ENCODE peak calls at places on chromosome 12, in seven cellular contexts. U is RCC 7860, H is heart right ventricle, X is cerebellar cortex, C is NCI-H2171 treated with DMSO at 0.1 percent for 48 hours, S is T47D, A is activated T-cell treated with anti-CD3 and anti-CD28 coated beads for 48 hours. J is an unnamed sample.

GRCh38 chr12:93970892-93971688 is 177.3 kb upstream of the PLXNC1 start:
- DNase-seq in C (no peak), X (no peak), U (no peak), S (no peak), H (no peak), A (no peak), J (no peak)

GRCh38 chr12:1830981-1831930 is 10.9 kb downstream of the LRTM2 start:
- DNase-seq in X (no peak), S (peak; percentile 96), C (peak; percentile 61), U (no peak), H (peak; percentile 61), A (no peak), J (no peak)

GRCh38 chr12:18224745-18225144 is 36.6 kb upstream of the PIK3C2G start:
- DNase-seq in H (no peak), X (peak; percentile 13), A (no peak), U (peak; percentile 14), S (peak; percentile 61), C (peak; percentile 10), J (no peak)

GRCh38 chr12:53953831-53954693 is 641 bp upstream of the HOXC12 start:
- DNase-seq in X (no peak), A (no peak), C (no peak), U (no peak), H (no peak), S (no peak), J (no peak)

GRCh38 chr12:74412607-74413230 is 124.9 kb upstream of the ATXN7L3B start:
- DNase-seq in H (no peak), A (no peak), X (peak; percentile 37), C (peak; percentile 26), S (peak; percentile 58), U (no peak), J (no peak)

GRCh38 chr12:25935355-25936144 is 22.9 kb upstream of the RASSF8 start:
- DNase-seq in H (no peak), U (no peak), A (no peak), S (no peak), X (no peak), C (no peak), J (no peak)

GRCh38 chr12:131452444-131452860 is 258.4 kb upstream of the SFSWAP start:
- DNase-seq in H (no peak), C (no peak), X (no peak), U (no peak), A (peak; percentile 29), S (no peak), J (no peak)

GRCh38 chr12:96300064-96300463 is 100.2 kb downstream of the CDK17 start:
- DNase-seq in C (no peak), H (no peak), X (no peak), U (no peak), A (no peak), S (no peak), J (no peak)

GRCh38 chr12:58503731-58504520 is 416.4 kb downstream of the LRIG3 start:
- DNase-seq in U (no peak), H (no peak), X (no peak), A (no peak), S (no peak), C (peak; percentile 43), J (no peak)

GRCh38 chr12:52059582-52060497 is 8.6 kb downstream of the NR4A1 start:
- DNase-seq in X (no peak), H (peak; percentile 59), U (no peak), C (peak; percentile 66), S (no peak), A (no peak), J (no peak)

GRCh38 chr12:92605621-92606170 is 97.1 kb upstream of the PLEKHG7 start:
- DNase-seq in C (no peak), S (peak; percentile 52), H (no peak), A (no peak), U (no peak), X (no peak), J (no peak)

GRCh38 chr12:52735106-52735505 is 31.8 kb upstream of the KRT77 start:
- DNase-seq in U (no peak), H (no peak), A (no peak), S (no peak), X (no peak), C (no peak), J (no peak)

GRCh38 chr12:13959131-13959734 is 22.2 kb downstream of the GRIN2B start:
- DNase-seq in A (no peak), C (no peak), H (peak; percentile 19), X (no peak), S (no peak), U (no peak), J (no peak)

GRCh38 chr12:64236549-64236948 is 14.5 kb upstream of the KICS2 start:
- DNase-seq in A (no peak), H (no peak), U (no peak), C (no peak), X (peak; percentile 9), S (peak; percentile 7), J (no peak)

GRCh38 chr12:102061556-102062418 is at the start of gene WASHC3:
- DNase-seq in C (peak; percentile 96), S (peak; percentile 95), X (peak; percentile 97), H (peak; percentile 96), U (peak; percentile 69), A (peak; percentile 89), J (peak; percentile 31)

GRCh38 chr12:113299619-113300237 is 35.2 kb downstream of the SLC8B1 start:
- DNase-seq in C (peak; percentile 40), U (peak; percentile 86), X (peak; percentile 50), A (no peak), H (peak; percentile 41), S (peak; percentile 24), J (peak; percentile 96)

GRCh38 chr12:57127101-57127709 is 1.1 kb upstream of the LRP1 start:
- DNase-seq in X (peak; percentile 77), A (peak; percentile 36), C (peak; percentile 62), H (peak; percentile 72), S (peak; percentile 83), U (peak; percentile 41), J (no peak)

J was measured in 8988T.